ENCODE peak calls at places on chromosomes 6 and 20, in four cellular contexts. R is body of pancreas, E is ovary, W is tibial nerve. L is an unnamed sample.

GRCh38 chr6:52574709-52575489 is 2.0 kb downstream of the TRAM2 start:
- DNase-seq in E (peak), R (no peak), W (peak), L (peak)

GRCh38 chr6:63975685-63976084 is 340.1 kb downstream of the PHF3 start:
- DNase-seq in R (no peak), E (no peak), W (no peak), L (no peak)

GRCh38 chr6:120407696-120408095 is 926.6 kb downstream of the TBC1D32 start:
- DNase-seq in R (no peak), W (no peak), E (no peak), L (no peak)

GRCh38 chr6:170455335-170455979 is 97.7 kb downstream of the PSMB1 start:
- DNase-seq in E (no peak), W (no peak), R (no peak), L (no peak)

GRCh38 chr20:62969179-62969760 is 16.8 kb downstream of the SLC17A9 start:
- DNase-seq in E (no peak), R (no peak), W (no peak), L (no peak)

GRCh38 chr6:98579089-98579488 is 255.3 kb upstream of the POU3F2 start:
- DNase-seq in W (no peak), R (no peak), E (no peak), L (no peak)

GRCh38 chr20:46458891-46459750 is 52.7 kb upstream of the ELMO2 start:
- DNase-seq in W (no peak), R (peak), E (no peak), L (no peak)

GRCh38 chr20:4150095-4150492 is 134.7 kb upstream of the RNF24 start:
- DNase-seq in E (no peak), W (no peak), R (no peak), L (no peak)

GRCh38 chr20:62995898-62996595 is 10.7 kb downstream of the BHLHE23 start:
- DNase-seq in W (no peak), R (no peak), E (no peak), L (no peak)

GRCh38 chr6:42781546-42781810 is 374 bp upstream of the BICRAL start:
- DNase-seq in R (no peak), E (no peak), W (no peak), L (no peak)

GRCh38 chr6:156657311-156657710 is 119.9 kb upstream of the ARID1B start:
- DNase-seq in W (no peak), R (no peak), E (no peak), L (no peak)

GRCh38 chr6:82040405-82041221 is 206.9 kb downstream of the IBTK start:
- DNase-seq in R (peak), E (peak), W (peak), L (no peak)

GRCh38 chr6:161031721-161032495 is 40.3 kb downstream of the MAP3K4 start:
- DNase-seq in E (no peak), W (no peak), R (no peak), L (no peak)
- H3K27ac ChIP-seq in E (no peak), W (peak), R (no peak), L (no peak)

GRCh38 chr6:139546117-139546495 is 171.7 kb upstream of the CITED2 start:
- DNase-seq in R (no peak), W (no peak), E (no peak), L (no peak)
- TF ChIP-seq POLR2A in R (no peak), W (no peak), E (no peak), L (no peak)

GRCh38 chr20:31590717-31591225 is 14.3 kb upstream of the ID1 start:
- DNase-seq in R (no peak), E (no peak), W (no peak), L (no peak)

GRCh38 chr20:31593221-31594001 is 11.7 kb upstream of the ID1 start:
- DNase-seq in R (no peak), W (no peak), E (no peak), L (no peak)

GRCh38 chr20:31587545-31588389 is 17.3 kb upstream of the ID1 start:
- DNase-seq in R (no peak), W (no peak), E (no peak), L (no peak)
- H3K4me3 ChIP-seq in R (no peak), W (peak), E (peak), L (peak)

DNA sequence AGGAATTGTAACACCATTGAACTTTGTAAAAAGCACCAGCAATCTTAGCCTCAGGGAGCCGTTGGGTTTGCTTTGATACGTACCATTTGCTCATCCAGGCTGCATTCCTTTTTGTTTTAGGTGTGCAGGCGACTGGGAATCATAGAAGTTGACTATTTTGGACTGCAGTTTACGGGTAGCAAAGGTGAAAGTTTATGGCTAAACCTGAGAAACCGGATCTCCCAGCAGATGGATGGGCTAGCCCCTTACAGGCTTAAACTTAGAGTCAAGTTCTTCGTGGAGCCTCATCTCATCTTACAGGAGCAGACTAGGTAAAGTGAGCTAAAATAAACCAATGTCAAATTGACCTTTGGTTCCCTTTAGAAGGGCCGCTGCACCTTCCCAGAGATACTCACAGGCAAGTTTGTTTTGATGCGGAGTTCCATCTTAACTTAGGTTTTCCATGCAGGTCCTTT is 1.6 kb downstream of the MYLIP start:
- DNase-seq in R (no peak), W (no peak), E (no peak), L (peak)
- H3K27ac ChIP-seq in R (peak), W (peak), E (peak), L (peak)

GRCh38 chr6:167672738-167673137 is 154.0 kb upstream of the AFDN start:
- DNase-seq in W (no peak), R (no peak), E (no peak), L (no peak)
- TF ChIP-seq POLR2A in W (no peak), R (no peak), E (no peak), L (no peak)

DNA sequence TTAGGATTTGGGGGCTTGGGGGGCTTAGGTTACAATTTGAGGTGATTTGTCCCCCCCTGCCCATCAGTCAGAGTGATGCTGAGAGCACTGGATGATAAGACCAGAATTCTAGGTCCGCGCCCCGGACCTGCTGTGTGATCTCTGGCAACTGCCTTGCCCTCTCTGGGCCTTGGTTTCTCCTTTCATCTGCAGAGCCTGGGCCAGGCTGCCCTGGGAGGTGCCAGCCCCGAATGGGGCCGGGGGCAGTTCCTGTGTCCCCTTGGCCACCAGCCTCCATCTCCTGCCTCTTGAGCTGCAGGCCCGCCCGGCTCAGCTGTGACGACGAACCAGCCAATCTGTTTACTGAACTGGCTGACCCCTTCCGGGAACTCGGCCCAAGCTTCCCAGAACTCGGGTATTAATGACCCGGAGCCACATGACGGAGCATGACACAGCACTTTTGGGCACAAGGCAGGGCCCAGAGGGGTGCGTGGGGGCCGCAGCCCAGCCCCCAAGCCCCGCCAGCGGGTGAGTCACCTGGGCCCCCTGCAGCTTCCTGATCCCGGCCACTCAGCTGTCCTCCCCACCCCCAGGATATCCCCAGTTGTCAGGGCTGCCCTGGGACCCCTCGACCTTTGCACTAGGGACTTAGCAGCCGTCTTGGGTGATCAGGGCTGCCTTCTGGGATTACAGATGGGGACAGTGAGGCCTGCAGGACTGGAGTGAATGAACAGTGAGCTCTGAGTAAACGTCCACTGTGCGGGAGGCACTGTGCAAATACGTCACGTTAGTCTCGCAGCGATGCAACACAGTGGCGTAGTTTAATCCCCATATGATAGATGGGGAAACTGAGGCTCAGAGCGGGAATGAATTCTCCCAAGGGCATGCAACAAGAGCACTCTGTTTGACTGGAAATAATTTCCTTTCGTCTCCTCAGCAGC is 102.0 kb downstream of the CEBPB start:
- DNase-seq in R (peak), W (peak), E (peak), L (peak)
- H3K4me3 ChIP-seq in R (no peak), W (no peak), E (no peak), L (no peak)

GRCh38 chr6:67358241-67358640 is 1276.8 kb upstream of the ADGRB3 start:
- DNase-seq in W (no peak), R (no peak), E (no peak), L (no peak)

GRCh38 chr6:67361264-67361663 is 1273.8 kb upstream of the ADGRB3 start:
- DNase-seq in W (no peak), E (no peak), R (no peak), L (no peak)

DNA sequence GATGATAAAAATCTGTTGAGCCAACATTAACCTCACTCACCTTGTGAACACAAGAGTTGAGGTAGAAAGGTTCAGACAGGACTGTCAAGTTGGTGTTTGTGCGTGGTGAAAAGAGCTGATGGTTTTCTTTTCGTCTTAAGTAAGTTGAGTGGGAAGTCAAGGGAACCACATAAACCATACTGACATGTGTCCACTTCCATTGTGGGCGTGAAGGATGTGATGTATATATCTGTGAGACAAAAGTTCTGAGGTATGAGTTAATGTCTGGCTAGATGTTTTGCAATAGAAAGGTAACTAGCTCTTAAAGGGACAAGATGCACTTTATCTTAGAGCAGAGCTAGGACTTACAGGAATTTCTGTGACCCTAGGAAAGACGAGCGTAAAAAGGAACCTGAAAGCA is 1272.1 kb upstream of the ADGRB3 start:
- DNase-seq in R (no peak), E (no peak), W (no peak), L (no peak)
- H3K27ac ChIP-seq in R (no peak), E (no peak), W (no peak), L (no peak)

GRCh38 chr20:22509090-22509938 is 75.1 kb downstream of the FOXA2 start:
- DNase-seq in E (no peak), W (no peak), R (no peak), L (no peak)

GRCh38 chr20:22513574-22513973 is 70.8 kb downstream of the FOXA2 start:
- DNase-seq in E (no peak), R (no peak), W (no peak), L (no peak)

GRCh38 chr20:22512911-22513489 is 71.4 kb downstream of the FOXA2 start:
- DNase-seq in W (no peak), R (no peak), E (no peak), L (no peak)

GRCh38 chr20:22515264-22515663 is 69.1 kb downstream of the FOXA2 start:
- DNase-seq in E (no peak), W (no peak), R (no peak), L (no peak)

GRCh38 chr20:22511943-22512910 is 72.1 kb downstream of the FOXA2 start:
- DNase-seq in W (no peak), R (peak), E (no peak), L (no peak)
- TF ChIP-seq POLR2A in W (no peak), R (peak), E (no peak), L (no peak)

GRCh38 chr6:44219815-44220784 is 3.3 kb upstream of the SLC29A1 start:
- DNase-seq in R (no peak), E (no peak), W (no peak), L (no peak)

GRCh38 chr6:44222486-44222986 is 859 bp upstream of the SLC29A1 start:
- DNase-seq in W (no peak), E (no peak), R (no peak), L (no peak)

GRCh38 chr6:44221291-44221960 is 2.0 kb upstream of the SLC29A1 start:
- DNase-seq in E (peak), R (peak), W (peak), L (peak)

GRCh38 chr6:44221961-44222335 is 1.4 kb upstream of the SLC29A1 start:
- DNase-seq in W (no peak), E (no peak), R (no peak), L (no peak)

GRCh38 chr6:44220913-44221290 is 2.5 kb upstream of the SLC29A1 start:
- DNase-seq in W (no peak), R (no peak), E (no peak), L (no peak)
- H3K4me3 ChIP-seq in W (no peak), R (no peak), E (no peak), L (no peak)